ENCODE peak calls at places on chromosome 11, in eight cellular contexts. I is BJ, N is right atrium auricular region, Z is lower lobe of right lung, T is IMR-90, G is dorsolateral prefrontal cortex, Y is endodermal cell, H is prostate gland. C is an unnamed sample.

GRCh38 chr11:67640758-67641113 is 1.2 kb upstream of the TBX10 start:
- DNase-seq in I (no peak), N (no peak), Z (no peak), T (no peak), G (peak; percentile 15), Y (no peak), H (no peak), C (no peak)

GRCh38 chr11:96314326-96315050 is 28.5 kb downstream of the MAML2 start:
- DNase-seq in I (no peak), N (no peak), Z (peak; percentile 57), T (peak; percentile 72), G (no peak), Y (no peak), H (no peak), C (no peak)

GRCh38 chr11:47087801-47088200 is 88.9 kb downstream of the ARFGAP2 start:
- DNase-seq in I (no peak), N (no peak), Z (no peak), T (no peak), G (no peak), Y (no peak), H (no peak), C (no peak)

GRCh38 chr11:8652140-8652539 is 30.3 kb downstream of the TRIM66 start:
- DNase-seq in I (peak; percentile 83), N (no peak), Z (no peak), T (peak; percentile 99), G (no peak), Y (no peak), H (no peak), C (peak; percentile 93)

GRCh38 chr11:113876074-113876797 is 864 bp upstream of the USP28 start:
- DNase-seq in I (no peak), N (no peak), Z (no peak), T (no peak), G (no peak), Y (peak; percentile 49), H (no peak), C (no peak)

GRCh38 chr11:2533642-2534115 is 88.9 kb downstream of the KCNQ1 start:
- DNase-seq in I (peak; percentile 50), N (peak; percentile 83), Z (peak; percentile 84), T (peak; percentile 91), G (peak; percentile 45), Y (peak; percentile 94), H (no peak), C (peak; percentile 86)

GRCh38 chr11:36186797-36187196 is 102.4 kb downstream of the COMMD9 start:
- DNase-seq in I (no peak), N (no peak), Z (no peak), T (no peak), G (no peak), Y (no peak), H (no peak), C (no peak)

GRCh38 chr11:62612366-62613274 is at the start of the genes EML3 and ROM1:
- DNase-seq in I (no peak), N (peak; percentile 95), Z (peak; percentile 92), T (peak; percentile 63), G (peak; percentile 74), Y (peak; percentile 98), H (peak; percentile 76), C (peak; percentile 37)

GRCh38 chr11:1458340-1459218 is 28.0 kb downstream of the MOB2 start:
- DNase-seq in I (no peak), N (no peak), Z (peak; percentile 85), T (peak; percentile 2), G (no peak), Y (peak; percentile 78), H (peak; percentile 59), C (no peak)

DNA sequence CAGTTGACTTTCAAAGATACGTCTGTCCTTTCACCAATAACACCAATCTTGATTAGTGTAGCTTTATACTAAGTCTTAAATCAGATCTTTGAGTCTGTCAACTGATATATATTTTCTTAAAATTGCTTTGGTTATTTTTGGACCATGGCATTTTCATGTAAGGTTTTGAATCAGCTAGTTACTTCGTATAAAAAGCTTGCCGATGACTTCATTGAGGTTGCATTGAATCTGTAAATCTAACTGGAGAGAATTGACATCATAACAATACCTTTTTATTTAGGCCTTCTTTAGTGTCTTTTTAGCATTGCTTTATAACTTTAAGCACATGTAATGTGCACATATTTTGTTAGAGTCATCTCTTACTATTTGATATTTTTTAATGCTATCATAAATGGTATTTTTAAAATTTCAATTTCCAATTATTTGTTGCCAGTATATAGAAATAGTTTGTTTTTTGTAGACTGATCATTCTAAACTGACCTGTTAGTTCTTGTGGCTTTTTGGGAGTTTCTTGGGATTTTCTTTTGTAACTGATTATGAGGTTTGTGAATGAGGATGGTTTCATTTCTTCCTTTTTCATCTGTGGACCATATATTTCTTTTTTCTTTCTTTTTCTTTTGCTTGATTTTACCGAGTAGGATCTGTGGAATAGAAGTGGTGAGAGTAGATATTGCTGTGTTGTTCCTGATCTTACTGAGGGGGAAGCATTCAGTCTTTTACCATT is 61.4 kb downstream of the DDX10 start:
- DNase-seq in I (no peak), N (no peak), Z (no peak), T (no peak), G (no peak), Y (no peak), H (no peak), C (no peak)
- H3K4me3 ChIP-seq in I (no peak overlapping the region), N (no peak overlapping the region), Z (no peak overlapping the region), T (no peak overlapping the region), G (no peak overlapping the region), Y (no peak overlapping the region), H (no peak overlapping the region), C (no peak overlapping the region)

GRCh38 chr11:79441159-79441875 is 487 bp upstream of the TENM4 start:
- DNase-seq in I (no peak), N (no peak), Z (no peak), T (peak; percentile 58), G (no peak), Y (peak; percentile 76), H (no peak), C (no peak)
- H3K27me3 ChIP-seq in I (peaks cover 2% of the 10 kb centered on the region), N (peaks cover 5% of the 10 kb centered on the region), Z (peaks cover 88% of the 10 kb centered on the region), T (peaks cover 4% of the 10 kb centered on the region), G (peaks cover 57% of the 10 kb centered on the region), Y (no peaks in the 10 kb centered on the region), H (no peaks in the 10 kb centered on the region), C (peaks cover 6% of the 10 kb centered on the region)

GRCh38 chr11:74682731-74683278 is 48.4 kb downstream of the CHRDL2 start:
- DNase-seq in I (no peak), N (peak; percentile 52), Z (no peak), T (no peak), G (no peak), Y (peak; percentile 49), H (no peak), C (no peak)
- H3K4me3 ChIP-seq in I (no peak overlapping the region), N (peak overlapping the region; percentile 40), Z (peak overlapping the region; percentile 59), T (no peak overlapping the region), G (peak overlapping the region; percentile 62), Y (no peak overlapping the region), H (peak overlapping the region; percentile 38), C (no peak overlapping the region)

GRCh38 chr11:34944692-34945091 is 28.3 kb downstream of the PDHX start:
- DNase-seq in I (no peak), N (no peak), Z (no peak), T (no peak), G (no peak), Y (no peak), H (no peak), C (no peak)
- H3K27me3 ChIP-seq in I (no peaks in the 10 kb centered on the region), N (no peaks in the 10 kb centered on the region), Z (no peaks in the 10 kb centered on the region), T (no peaks in the 10 kb centered on the region), G (no peaks in the 10 kb centered on the region), Y (no peaks in the 10 kb centered on the region), H (no peaks in the 10 kb centered on the region), C (no peaks in the 10 kb centered on the region)

GRCh38 chr11:120256178-120256577 is 16.2 kb downstream of the POU2F3 start:
- DNase-seq in I (no peak), N (no peak), Z (no peak), T (no peak), G (no peak), Y (no peak), H (no peak), C (no peak)

GRCh38 chr11:120255519-120255866 is 15.6 kb downstream of the POU2F3 start:
- DNase-seq in I (no peak), N (no peak), Z (no peak), T (no peak), G (no peak), Y (peak; percentile 90), H (no peak), C (no peak)

GRCh38 chr11:120256779-120257178 is 16.8 kb downstream of the POU2F3 start:
- DNase-seq in I (no peak), N (no peak), Z (no peak), T (no peak), G (no peak), Y (no peak), H (no peak), C (no peak)

GRCh38 chr11:120257346-120257745 is 17.4 kb downstream of the POU2F3 start:
- DNase-seq in I (no peak), N (no peak), Z (no peak), T (no peak), G (no peak), Y (no peak), H (no peak), C (no peak)

GRCh38 chr11:120254788-120255518 is 15.0 kb downstream of the POU2F3 start:
- DNase-seq in I (no peak), N (no peak), Z (no peak), T (no peak), G (no peak), Y (no peak), H (no peak), C (no peak)
- H3K4me3 ChIP-seq in I (no peak overlapping the region), N (no peak overlapping the region), Z (no peak overlapping the region), T (no peak overlapping the region), G (no peak overlapping the region), Y (peak overlapping the region; percentile 68), H (no peak overlapping the region), C (no peak overlapping the region)